ENCODE peak calls at places on chromosomes 16 and 17, in six cellular contexts. F is SK-N-SH, E is mammary epithelial cell, O is prostate gland, H is hepatocyte, G is A549. S is an unnamed sample. For H3K4me1, the result is how much of the 10 kb centered on the place peaks cover.

GRCh38 chr17:10046786-10047609 is 141.9 kb upstream of the RCVRN start:
- DNase-seq in G (no peak), F (no peak), O (no peak), H (no peak), E (no peak), S (no peak)

GRCh38 chr17:78133179-78133951 is 2.8 kb downstream of the TMC8 start:
- DNase-seq in O (no peak), E (no peak), G (no peak), F (no peak), H (no peak), S (no peak)

GRCh38 chr17:39213852-39214251 is 11.9 kb downstream of the STAC2 start:
- DNase-seq in H (peak), O (no peak), F (no peak), G (peak), E (peak), S (no peak)

GRCh38 chr17:44269118-44269794 is 1.3 kb upstream of the SLC4A1 start:
- DNase-seq in O (no peak), H (no peak), E (no peak), G (no peak), F (peak), S (no peak)

GRCh38 chr16:68179855-68180254 is 56.1 kb downstream of the ESRP2 start:
- DNase-seq in G (no peak), O (no peak), H (no peak), F (no peak), E (no peak), S (no peak)

GRCh38 chr17:64223283-64223682 is 39.8 kb downstream of the TEX2 start:
- DNase-seq in E (no peak), H (no peak), G (no peak), O (no peak), F (no peak), S (no peak)

GRCh38 chr17:55852734-55853133 is 101.9 kb downstream of the PCTP start:
- DNase-seq in F (no peak), E (no peak), G (no peak), O (no peak), H (no peak), S (no peak)

GRCh38 chr17:57874434-57875108 is 24.7 kb upstream of the MRPS23 start:
- DNase-seq in H (peak), G (no peak), O (no peak), E (peak), F (peak), S (no peak)

GRCh38 chr16:5634781-5635180 is 537.2 kb upstream of the EEF2KMT start:
- DNase-seq in H (no peak), G (no peak), E (no peak), O (no peak), F (no peak), S (no peak)

GRCh38 chr16:5639531-5639930 is 541.9 kb upstream of the EEF2KMT start:
- DNase-seq in H (no peak), O (no peak), G (no peak), E (no peak), F (no peak), S (no peak)

GRCh38 chr16:5633845-5634440 is 536.3 kb upstream of the EEF2KMT start:
- DNase-seq in E (no peak), F (peak), G (peak), H (peak), O (no peak), S (peak)
- TF ChIP-seq CTCF in E (peak), F (peak), G (peak), H (peak), O (no peak), S (peak)

DNA sequence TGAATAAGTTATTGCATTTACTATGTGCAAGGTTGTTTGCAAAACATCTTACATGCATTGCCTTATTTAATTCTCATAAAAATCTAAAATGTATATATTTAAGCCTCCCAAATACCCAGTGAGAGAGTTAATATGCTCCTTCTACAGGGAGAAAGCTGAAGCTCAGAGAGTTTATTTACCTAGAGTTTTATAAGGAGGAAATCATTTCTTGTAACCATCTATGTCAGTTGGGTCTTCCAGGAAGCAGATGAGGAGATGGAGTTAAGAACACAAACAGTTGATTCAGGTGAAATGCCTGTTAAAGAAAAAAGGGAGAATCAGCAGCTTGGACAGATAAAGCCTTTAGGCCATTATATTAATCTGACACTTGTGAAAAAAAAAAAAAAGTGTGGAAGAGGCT is 62.6 kb upstream of the DHX40 start:
- DNase-seq in O (no peak), E (no peak), H (no peak), F (no peak), G (no peak), S (no peak)
- H3K27ac ChIP-seq in O (no peak), E (no peak), H (no peak), F (no peak), G (no peak), S (no peak)

GRCh38 chr16:84726670-84727467 is 27.1 kb downstream of the USP10 start:
- DNase-seq in E (peak), O (no peak), G (no peak), H (no peak), F (no peak), S (no peak)
- H3K4me1 ChIP-seq in E (under half), O (under half), G (half or more), H (half or more), F (under half), S (under half)

GRCh38 chr16:77599793-77600415 is 122.4 kb upstream of the NUDT7 start:
- DNase-seq in O (peak), E (peak), F (peak), H (peak), G (peak), S (no peak)
- TF ChIP-seq CTCF in O (peak), E (peak), F (peak), H (peak), G (peak), S (peak)

GRCh38 chr17:72691601-72692000 is 400.9 kb downstream of the SLC39A11 start:
- DNase-seq in H (no peak), O (no peak), F (no peak), E (peak), G (peak), S (peak)
- H3K27ac ChIP-seq in H (no peak), O (no peak), F (no peak), E (no peak), G (peak), S (peak)

GRCh38 chr17:77087650-77088454 is 52.9 kb upstream of the SEC14L1 start:
- DNase-seq in E (no peak), F (no peak), H (no peak), G (no peak), O (no peak), S (no peak)
- H3K4me1 ChIP-seq in E (under half), F (under half), H (under half), G (under half), O (under half), S (under half)

GRCh38 chr17:65231086-65231485 is 93.9 kb downstream of the RGS9 start:
- DNase-seq in H (no peak), E (no peak), F (no peak), O (no peak), G (peak), S (no peak)
- TF ChIP-seq CTCF in H (no peak), E (peak), F (no peak), O (no peak), G (no peak), S (no peak)

GRCh38 chr16:2142942-2143868 is 5.2 kb upstream of the RAB26 start:
- DNase-seq in E (peak), H (peak), O (no peak), F (no peak), G (no peak), S (no peak)
- H3K27ac ChIP-seq in E (no peak), H (no peak), O (no peak), F (no peak), G (no peak), S (no peak)

GRCh38 chr17:1386265-1386664 is 13.8 kb downstream of the YWHAE start:
- DNase-seq in G (no peak), F (no peak), E (no peak), H (no peak), O (no peak), S (no peak)
- H3K4me1 ChIP-seq in G (half or more), F (under half), E (under half), H (under half), O (under half), S (under half)